ENCODE peak calls at places on chromosome 9, in nine cellular contexts. One of them, this sample, is unnamed.
A peak's percentile ranks its signal among the peaks of the same experiment; 100 is the strongest.

GRCh38 chr9:69584746-69585145 is 87.4 kb downstream of the APBA1 start:
- DNase-seq in adrenal gland: no peak
- DNase-seq in cardiac muscle cell: peak; percentile 32
- DNase-seq in spleen: no peak
- DNase-seq in mammary epithelial cell: no peak
- DNase-seq in brain microvascular endothelial cell: no peak
- DNase-seq in CD4-positive, alpha-beta T cell: no peak
- DNase-seq in endodermal cell: no peak
- DNase-seq in IMR-90: no peak
- DNase-seq in this sample: no peak

GRCh38 chr9:72586388-72587160 is 65.2 kb downstream of the TMC1 start:
- DNase-seq in endodermal cell: no peak
- DNase-seq in brain microvascular endothelial cell: peak; percentile 75
- DNase-seq in adrenal gland: peak; percentile 54
- DNase-seq in cardiac muscle cell: peak; percentile 92
- DNase-seq in CD4-positive, alpha-beta T cell: no peak
- DNase-seq in IMR-90: peak; percentile 90
- DNase-seq in mammary epithelial cell: peak; percentile 90
- DNase-seq in spleen: no peak
- DNase-seq in this sample: peak; percentile 85

GRCh38 chr9:94867842-94868312 is 141.4 kb downstream of the AOPEP start:
- DNase-seq in endodermal cell: no peak
- DNase-seq in cardiac muscle cell: peak; percentile 92
- DNase-seq in adrenal gland: no peak
- DNase-seq in CD4-positive, alpha-beta T cell: no peak
- DNase-seq in brain microvascular endothelial cell: peak; percentile 91
- DNase-seq in mammary epithelial cell: peak; percentile 83
- DNase-seq in spleen: no peak
- DNase-seq in IMR-90: peak; percentile 98
- DNase-seq in this sample: peak; percentile 80

GRCh38 chr9:136363606-136364368 is at the start of gene DNLZ:
- DNase-seq in endodermal cell: peak; percentile 93
- DNase-seq in adrenal gland: peak; percentile 88
- DNase-seq in brain microvascular endothelial cell: peak; percentile 49
- DNase-seq in cardiac muscle cell: peak; percentile 91
- DNase-seq in mammary epithelial cell: peak; percentile 73
- DNase-seq in IMR-90: peak; percentile 76
- DNase-seq in spleen: peak; percentile 96
- DNase-seq in CD4-positive, alpha-beta T cell: peak; percentile 80
- DNase-seq in this sample: peak; percentile 94

GRCh38 chr9:136029556-136029955 is 65.5 kb downstream of the NACC2 start:
- DNase-seq in cardiac muscle cell: no peak
- DNase-seq in CD4-positive, alpha-beta T cell: no peak
- DNase-seq in brain microvascular endothelial cell: no peak
- DNase-seq in IMR-90: no peak
- DNase-seq in endodermal cell: peak; percentile 29
- DNase-seq in adrenal gland: no peak
- DNase-seq in mammary epithelial cell: no peak
- DNase-seq in spleen: no peak
- DNase-seq in this sample: no peak

GRCh38 chr9:132587484-132587858 is 5.1 kb downstream of the BARHL1 start:
- DNase-seq in endodermal cell: no peak
- DNase-seq in mammary epithelial cell: no peak
- DNase-seq in brain microvascular endothelial cell: no peak
- DNase-seq in spleen: no peak
- DNase-seq in CD4-positive, alpha-beta T cell: no peak
- DNase-seq in cardiac muscle cell: no peak
- DNase-seq in adrenal gland: no peak
- DNase-seq in IMR-90: no peak
- DNase-seq in this sample: no peak

GRCh38 chr9:75138260-75139040 is 50.1 kb downstream of the OSTF1 start:
- DNase-seq in endodermal cell: no peak
- DNase-seq in cardiac muscle cell: no peak
- DNase-seq in brain microvascular endothelial cell: no peak
- DNase-seq in mammary epithelial cell: no peak
- DNase-seq in CD4-positive, alpha-beta T cell: no peak
- DNase-seq in spleen: no peak
- DNase-seq in IMR-90: no peak
- DNase-seq in adrenal gland: no peak
- DNase-seq in this sample: no peak

GRCh38 chr9:40907657-40908624 is 220.5 kb downstream of the FOXD4L6 start:
- DNase-seq in endodermal cell: peak; percentile 15
- DNase-seq in mammary epithelial cell: no peak
- DNase-seq in CD4-positive, alpha-beta T cell: no peak
- DNase-seq in cardiac muscle cell: no peak
- DNase-seq in adrenal gland: no peak
- DNase-seq in spleen: no peak
- DNase-seq in IMR-90: no peak
- DNase-seq in brain microvascular endothelial cell: no peak
- DNase-seq in this sample: no peak

GRCh38 chr9:137807721-137808703 is 69.6 kb upstream of the CACNA1B start:
- DNase-seq in CD4-positive, alpha-beta T cell: no peak
- DNase-seq in IMR-90: no peak
- DNase-seq in brain microvascular endothelial cell: no peak
- DNase-seq in adrenal gland: no peak
- DNase-seq in endodermal cell: no peak
- DNase-seq in cardiac muscle cell: no peak
- DNase-seq in spleen: no peak
- DNase-seq in mammary epithelial cell: no peak
- DNase-seq in this sample: no peak

GRCh38 chr9:17631396-17631795 is 52.5 kb downstream of the SH3GL2 start:
- DNase-seq in mammary epithelial cell: no peak
- DNase-seq in CD4-positive, alpha-beta T cell: no peak
- DNase-seq in brain microvascular endothelial cell: no peak
- DNase-seq in IMR-90: peak; percentile 32
- DNase-seq in spleen: no peak
- DNase-seq in adrenal gland: no peak
- DNase-seq in cardiac muscle cell: no peak
- DNase-seq in endodermal cell: no peak
- DNase-seq in this sample: no peak

GRCh38 chr9:15253786-15254185 is 53.2 kb downstream of the TTC39B start:
- DNase-seq in cardiac muscle cell: no peak
- DNase-seq in CD4-positive, alpha-beta T cell: no peak
- DNase-seq in mammary epithelial cell: no peak
- DNase-seq in spleen: no peak
- DNase-seq in IMR-90: no peak
- DNase-seq in adrenal gland: no peak
- DNase-seq in endodermal cell: no peak
- DNase-seq in brain microvascular endothelial cell: no peak
- DNase-seq in this sample: no peak

GRCh38 chr9:127506814-127507750 is 55.8 kb downstream of the LRSAM1 start:
- DNase-seq in brain microvascular endothelial cell: peak; percentile 61
- DNase-seq in spleen: no peak
- DNase-seq in CD4-positive, alpha-beta T cell: no peak
- DNase-seq in cardiac muscle cell: peak; percentile 61
- DNase-seq in mammary epithelial cell: no peak
- DNase-seq in endodermal cell: peak; percentile 42
- DNase-seq in adrenal gland: peak; percentile 74
- DNase-seq in IMR-90: peak; percentile 74
- DNase-seq in this sample: no peak

GRCh38 chr9:19471737-19472648 is 63.2 kb downstream of the ACER2 start:
- DNase-seq in cardiac muscle cell: peak; percentile 73
- DNase-seq in endodermal cell: peak; percentile 94
- DNase-seq in IMR-90: peak; percentile 33
- DNase-seq in spleen: peak; percentile 80
- DNase-seq in adrenal gland: peak; percentile 87
- DNase-seq in mammary epithelial cell: peak; percentile 48
- DNase-seq in CD4-positive, alpha-beta T cell: no peak
- DNase-seq in brain microvascular endothelial cell: peak; percentile 48
- DNase-seq in this sample: peak; percentile 63

GRCh38 chr9:98142925-98143481 is 24.0 kb upstream of the TRIM14 start:
- DNase-seq in IMR-90: no peak
- DNase-seq in brain microvascular endothelial cell: no peak
- DNase-seq in spleen: no peak
- DNase-seq in mammary epithelial cell: no peak
- DNase-seq in endodermal cell: no peak
- DNase-seq in adrenal gland: no peak
- DNase-seq in CD4-positive, alpha-beta T cell: no peak
- DNase-seq in cardiac muscle cell: no peak
- DNase-seq in this sample: no peak

GRCh38 chr9:24625097-24625496 is 79.4 kb upstream of the IZUMO3 start:
- DNase-seq in brain microvascular endothelial cell: no peak
- DNase-seq in CD4-positive, alpha-beta T cell: no peak
- DNase-seq in cardiac muscle cell: no peak
- DNase-seq in endodermal cell: no peak
- DNase-seq in adrenal gland: no peak
- DNase-seq in spleen: no peak
- DNase-seq in IMR-90: no peak
- DNase-seq in mammary epithelial cell: peak; percentile 19
- DNase-seq in this sample: no peak

GRCh38 chr9:115733318-115733717 is 420.3 kb upstream of the PAPPA start:
- DNase-seq in mammary epithelial cell: no peak
- DNase-seq in IMR-90: no peak
- DNase-seq in brain microvascular endothelial cell: peak; percentile 18
- DNase-seq in endodermal cell: no peak
- DNase-seq in adrenal gland: no peak
- DNase-seq in spleen: no peak
- DNase-seq in CD4-positive, alpha-beta T cell: no peak
- DNase-seq in cardiac muscle cell: no peak
- DNase-seq in this sample: no peak

GRCh38 chr9:7293091-7293490 is 506.5 kb downstream of the DMAC1 start:
- DNase-seq in endodermal cell: no peak
- DNase-seq in cardiac muscle cell: no peak
- DNase-seq in IMR-90: no peak
- DNase-seq in CD4-positive, alpha-beta T cell: no peak
- DNase-seq in mammary epithelial cell: no peak
- DNase-seq in brain microvascular endothelial cell: no peak
- DNase-seq in spleen: no peak
- DNase-seq in adrenal gland: no peak
- DNase-seq in this sample: no peak

GRCh38 chr9:112048924-112049785 is 125.9 kb downstream of the SUSD1 start:
- DNase-seq in adrenal gland: no peak
- DNase-seq in mammary epithelial cell: no peak
- DNase-seq in endodermal cell: peak; percentile 13
- DNase-seq in brain microvascular endothelial cell: peak; percentile 89
- DNase-seq in cardiac muscle cell: peak; percentile 56
- DNase-seq in IMR-90: peak; percentile 88
- DNase-seq in spleen: no peak
- DNase-seq in CD4-positive, alpha-beta T cell: no peak
- DNase-seq in this sample: no peak

GRCh38 chr9:99239341-99240055 is 17.4 kb downstream of the SEC61B start:
- DNase-seq in brain microvascular endothelial cell: peak; percentile 10
- DNase-seq in adrenal gland: no peak
- DNase-seq in mammary epithelial cell: peak; percentile 19
- DNase-seq in spleen: no peak
- DNase-seq in cardiac muscle cell: peak; percentile 68
- DNase-seq in endodermal cell: no peak
- DNase-seq in IMR-90: peak; percentile 36
- DNase-seq in CD4-positive, alpha-beta T cell: no peak
- DNase-seq in this sample: no peak

GRCh38 chr9:133904371-133905090 is 87.6 kb downstream of the VAV2 start:
- DNase-seq in mammary epithelial cell: no peak
- DNase-seq in IMR-90: no peak
- DNase-seq in cardiac muscle cell: no peak
- DNase-seq in brain microvascular endothelial cell: no peak
- DNase-seq in endodermal cell: no peak
- DNase-seq in spleen: no peak
- DNase-seq in adrenal gland: no peak
- DNase-seq in CD4-positive, alpha-beta T cell: no peak
- DNase-seq in this sample: no peak
- H3K27ac ChIP-seq in mammary epithelial cell: no peak overlapping the region
- H3K27ac ChIP-seq in IMR-90: no peak overlapping the region
- H3K27ac ChIP-seq in cardiac muscle cell: no peak overlapping the region
- H3K27ac ChIP-seq in brain microvascular endothelial cell: no peak overlapping the region
- H3K27ac ChIP-seq in endodermal cell: peak overlapping the region; percentile 53
- H3K27ac ChIP-seq in spleen: no peak overlapping the region
- H3K27ac ChIP-seq in adrenal gland: no peak overlapping the region
- H3K27ac ChIP-seq in CD4-positive, alpha-beta T cell: no peak overlapping the region
- H3K27ac ChIP-seq in this sample: peak overlapping the region; percentile 95

GRCh38 chr9:88535226-88535931 is 401 bp downstream of the NXNL2 start:
- DNase-seq in brain microvascular endothelial cell: no peak
- DNase-seq in spleen: peak; percentile 86
- DNase-seq in IMR-90: no peak
- DNase-seq in endodermal cell: no peak
- DNase-seq in mammary epithelial cell: no peak
- DNase-seq in adrenal gland: no peak
- DNase-seq in CD4-positive, alpha-beta T cell: no peak
- DNase-seq in cardiac muscle cell: no peak
- DNase-seq in this sample: no peak
- TF ChIP-seq CTCF in brain microvascular endothelial cell: no peak
- TF ChIP-seq CTCF in spleen: no peak
- TF ChIP-seq CTCF in IMR-90: no peak
- TF ChIP-seq CTCF in endodermal cell: peak; percentile 26
- TF ChIP-seq CTCF in mammary epithelial cell: no peak
- TF ChIP-seq CTCF in adrenal gland: no peak
- TF ChIP-seq CTCF in CD4-positive, alpha-beta T cell: no peak
- TF ChIP-seq CTCF in cardiac muscle cell: no peak
- TF ChIP-seq CTCF in this sample: no peak

DNA sequence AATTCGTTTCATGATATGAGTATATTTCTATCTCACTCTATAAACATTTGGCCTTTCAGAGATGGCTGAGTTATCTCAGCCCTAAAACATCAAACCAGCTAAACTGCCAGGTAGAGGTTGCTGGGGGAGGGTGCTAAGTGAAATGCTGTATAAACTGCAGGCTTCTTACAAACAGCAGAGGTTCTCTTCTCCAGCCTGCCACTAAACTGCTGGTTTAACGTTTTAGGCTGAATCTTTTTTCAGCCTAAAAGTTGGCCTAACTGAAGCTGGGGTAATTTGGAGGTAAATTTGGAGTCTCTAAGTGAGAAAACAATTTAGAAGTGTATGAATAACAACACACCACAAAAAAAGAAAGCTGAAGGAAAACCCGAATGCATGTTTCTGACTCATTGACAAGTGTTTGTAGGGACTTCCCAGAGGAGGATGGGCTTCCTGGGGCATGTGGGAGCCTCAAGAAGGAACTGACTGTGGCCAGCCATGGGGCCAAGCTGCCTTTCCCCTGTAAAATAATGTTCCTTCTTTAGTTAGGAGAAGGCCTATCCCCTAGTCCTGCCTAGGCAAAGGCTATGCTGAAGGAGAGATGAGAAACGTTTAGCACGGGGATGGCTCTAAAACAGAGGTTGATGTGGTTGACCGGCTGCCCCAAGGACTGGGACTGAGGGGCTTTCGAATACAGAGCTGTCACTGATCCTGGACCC is 44.3 kb downstream of the SLC28A3 start:
- DNase-seq in IMR-90: peak; percentile 90
- DNase-seq in brain microvascular endothelial cell: peak; percentile 65
- DNase-seq in spleen: no peak
- DNase-seq in cardiac muscle cell: peak; percentile 50
- DNase-seq in CD4-positive, alpha-beta T cell: no peak
- DNase-seq in adrenal gland: no peak
- DNase-seq in endodermal cell: no peak
- DNase-seq in mammary epithelial cell: peak; percentile 81
- DNase-seq in this sample: no peak
- H3K27ac ChIP-seq in IMR-90: peak overlapping the region; percentile 94
- H3K27ac ChIP-seq in brain microvascular endothelial cell: peak overlapping the region; percentile 66
- H3K27ac ChIP-seq in spleen: peak overlapping the region; percentile 28
- H3K27ac ChIP-seq in cardiac muscle cell: no peak overlapping the region
- H3K27ac ChIP-seq in CD4-positive, alpha-beta T cell: no peak overlapping the region
- H3K27ac ChIP-seq in adrenal gland: no peak overlapping the region
- H3K27ac ChIP-seq in endodermal cell: no peak overlapping the region
- H3K27ac ChIP-seq in mammary epithelial cell: peak overlapping the region; percentile 20
- H3K27ac ChIP-seq in this sample: no peak overlapping the region

DNA sequence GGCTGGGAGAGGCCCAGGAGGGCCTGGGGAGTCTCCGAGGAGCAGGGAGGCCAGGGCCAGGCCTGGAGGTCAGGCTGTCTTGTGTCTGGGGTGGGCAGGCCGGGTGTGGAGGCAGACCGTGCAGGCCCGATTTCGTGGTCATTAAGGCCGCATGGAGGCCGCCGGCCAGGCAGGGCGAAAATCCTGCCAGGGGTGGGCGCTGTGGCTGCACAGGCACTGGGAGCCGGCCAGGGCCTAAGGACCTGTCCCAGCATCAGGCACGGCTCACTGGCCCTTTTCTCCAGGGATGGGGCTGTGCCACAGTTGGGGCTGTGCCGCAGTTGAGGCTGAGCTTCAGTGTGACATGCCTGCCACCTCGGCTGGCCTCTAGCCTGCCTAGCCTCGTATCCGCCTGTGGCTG is 35.9 kb downstream of the ASS1 start:
- DNase-seq in CD4-positive, alpha-beta T cell: no peak
- DNase-seq in adrenal gland: no peak
- DNase-seq in endodermal cell: peak; percentile 91
- DNase-seq in spleen: no peak
- DNase-seq in IMR-90: no peak
- DNase-seq in brain microvascular endothelial cell: no peak
- DNase-seq in mammary epithelial cell: no peak
- DNase-seq in cardiac muscle cell: no peak
- DNase-seq in this sample: no peak
- TF ChIP-seq CTCF in CD4-positive, alpha-beta T cell: no peak
- TF ChIP-seq CTCF in adrenal gland: no peak
- TF ChIP-seq CTCF in endodermal cell: peak; percentile 79
- TF ChIP-seq CTCF in spleen: no peak
- TF ChIP-seq CTCF in IMR-90: no peak
- TF ChIP-seq CTCF in brain microvascular endothelial cell: peak; percentile 42
- TF ChIP-seq CTCF in mammary epithelial cell: no peak
- TF ChIP-seq CTCF in cardiac muscle cell: peak; percentile 16
- TF ChIP-seq CTCF in this sample: no peak